ENCODE peak calls at places on chromosomes 6 and 20, in four cellular contexts. H is heart right ventricle, O is endodermal cell, U is GM12878. L is an unnamed sample. For H3K36me3, the result is how much of the 10 kb centered on the place peaks cover.

GRCh38 chr20:824916-825315 is 8.6 kb upstream of the FAM110A start:
- DNase-seq in U (no peak), H (no peak), O (no peak), L (no peak)

GRCh38 chr20:57651977-57652864 is 32.0 kb upstream of the ZBP1 start:
- DNase-seq in U (no peak), O (no peak), H (peak), L (peak)

GRCh38 chr20:51193066-51193772 is 170.3 kb upstream of the KCNG1 start:
- DNase-seq in O (no peak), H (no peak), U (no peak), L (no peak)

GRCh38 chr20:43843096-43843964 is 71.3 kb upstream of the TOX2 start:
- DNase-seq in U (no peak), H (no peak), O (no peak), L (no peak)

GRCh38 chr6:150761771-150762170 is 103.7 kb upstream of the MTHFD1L start:
- DNase-seq in O (no peak), H (no peak), U (no peak), L (no peak)

GRCh38 chr6:32086661-32087573 is 22.2 kb downstream of the TNXB start:
- DNase-seq in U (peak), H (no peak), O (no peak), L (no peak)

GRCh38 chr6:37783831-37784584 is 35.5 kb upstream of the ZFAND3 start:
- DNase-seq in H (no peak), U (no peak), O (peak), L (no peak)

GRCh38 chr6:35073211-35073610 is 67.9 kb downstream of the TCP11 start:
- DNase-seq in H (no peak), U (no peak), O (no peak), L (no peak)

GRCh38 chr6:37517411-37517812 is 17.7 kb upstream of the CCDC167 start:
- DNase-seq in O (no peak), U (no peak), H (no peak), L (no peak)

GRCh38 chr6:30685157-30685976 is 1.1 kb downstream of the PPP1R18 start:
- DNase-seq in O (peak), U (no peak), H (no peak), L (no peak)

GRCh38 chr20:1528811-1529210 is 28.7 kb downstream of the SIRPD start:
- DNase-seq in O (no peak), H (no peak), U (no peak), L (no peak)

GRCh38 chr20:34946661-34947060 is 8.9 kb downstream of the GSS start:
- DNase-seq in H (no peak), U (no peak), O (no peak), L (no peak)

GRCh38 chr20:34945315-34946077 is 10.1 kb downstream of the GSS start:
- DNase-seq in O (no peak), U (no peak), H (no peak), L (no peak)

GRCh38 chr20:34949120-34949519 is 6.5 kb downstream of the GSS start:
- DNase-seq in O (no peak), U (no peak), H (no peak), L (no peak)

GRCh38 chr20:34948030-34948429 is 7.6 kb downstream of the GSS start:
- DNase-seq in O (no peak), H (no peak), U (no peak), L (no peak)

DNA sequence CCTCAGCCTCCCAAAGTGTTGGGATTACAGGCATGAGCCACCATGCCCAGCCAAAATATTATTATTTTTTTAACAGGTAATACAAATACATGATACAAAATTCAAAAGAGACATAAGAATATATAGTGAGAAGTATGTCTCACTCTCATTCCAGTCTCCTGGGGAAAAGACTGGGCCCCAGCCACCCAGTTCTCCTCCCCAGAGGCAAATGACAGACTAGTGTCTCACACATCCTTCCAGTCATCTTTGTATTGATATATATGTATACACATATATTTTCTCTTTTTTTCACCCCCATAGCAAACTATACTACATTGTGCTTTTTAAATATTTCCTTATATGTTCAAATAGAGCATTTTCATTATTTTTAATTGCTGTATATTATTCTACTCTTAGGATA is 8.3 kb downstream of the GSS start:
- DNase-seq in O (no peak), U (no peak), H (no peak), L (no peak)
- H3K36me3 ChIP-seq in O (under half), U (under half), H (half or more), L (under half)

GRCh38 chr20:35034150-35034549 is 58.5 kb downstream of the TRPC4AP start:
- DNase-seq in H (no peak), U (no peak), O (no peak), L (no peak)

GRCh38 chr20:35025116-35025515 is 67.5 kb downstream of the TRPC4AP start:
- DNase-seq in O (no peak), H (no peak), U (no peak), L (no peak)

DNA sequence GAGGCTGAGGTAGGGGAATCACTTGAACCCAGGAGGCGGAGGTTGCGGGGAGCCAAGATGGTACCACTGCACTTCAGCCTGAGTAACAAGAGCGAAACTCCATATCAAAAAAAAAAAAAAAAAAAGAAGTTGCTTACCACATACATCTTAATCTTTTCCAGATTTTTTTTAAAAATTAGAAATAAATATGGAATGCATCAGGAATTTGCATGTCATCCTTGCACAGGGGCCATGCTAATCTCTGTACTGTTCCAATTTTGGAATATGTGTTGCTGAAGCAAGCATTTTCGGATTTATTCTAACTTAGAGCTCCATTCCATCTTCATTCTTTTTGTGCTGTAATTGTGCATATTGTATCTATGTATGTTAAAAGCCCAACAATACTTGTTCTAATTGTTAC is 62.5 kb downstream of the TRPC4AP start:
- DNase-seq in O (no peak), H (no peak), U (no peak), L (no peak)
- H3K36me3 ChIP-seq in O (half or more), H (half or more), U (under half), L (half or more)

GRCh38 chr6:8429821-8430220 is 5.5 kb downstream of the SLC35B3 start:
- DNase-seq in H (no peak), U (no peak), O (no peak), L (no peak)
- H3K36me3 ChIP-seq in H (half or more), U (under half), O (half or more), L (under half)

DNA sequence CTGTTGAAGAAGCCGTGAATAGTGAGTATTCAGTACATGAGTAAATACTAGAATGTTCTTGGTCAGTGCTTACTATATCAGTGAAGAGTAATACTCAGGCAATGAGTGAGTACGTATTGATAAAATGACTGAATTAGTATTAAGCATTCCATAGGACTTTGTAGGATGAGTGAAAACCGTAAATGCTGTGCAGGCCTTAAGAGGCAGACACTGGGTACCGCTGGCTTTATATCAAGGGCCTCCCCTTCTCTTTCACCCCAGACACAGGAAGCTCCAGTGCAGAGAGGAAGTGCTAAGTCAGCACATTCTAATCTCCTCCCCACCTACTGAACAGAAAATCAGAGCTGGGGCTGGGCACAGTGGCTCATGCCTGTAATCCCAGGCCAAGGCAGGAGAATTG is 24.2 kb downstream of the POFUT1 start:
- DNase-seq in O (no peak), U (no peak), H (no peak), L (no peak)
- H3K36me3 ChIP-seq in O (half or more), U (under half), H (half or more), L (half or more)

DNA sequence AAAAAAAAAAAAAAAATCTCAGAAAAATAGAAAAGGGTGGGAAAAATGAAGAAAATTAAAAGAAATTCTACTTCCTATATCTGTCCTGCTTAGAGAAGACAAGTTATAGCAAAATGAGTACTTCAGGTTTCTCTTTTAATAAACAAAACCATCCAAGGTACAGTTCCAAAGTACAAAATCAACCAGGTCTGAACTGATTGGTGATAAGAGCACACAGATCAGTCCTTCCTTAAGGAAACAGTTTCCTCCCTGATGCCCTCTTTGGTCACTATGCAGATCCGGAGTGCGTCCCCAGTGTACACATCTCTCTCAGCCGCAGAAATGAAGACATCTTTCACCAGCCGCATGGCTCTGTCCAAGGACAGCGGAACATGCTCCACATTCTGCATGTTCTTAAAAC is 18.1 kb downstream of the PSMB1 start:
- DNase-seq in H (no peak), U (no peak), O (no peak), L (no peak)
- H3K36me3 ChIP-seq in H (half or more), U (under half), O (half or more), L (half or more)

L was measured in adrenal gland.